ENCODE peak calls at places on chromosomes 12 and 14, in ten cellular contexts. X is GM23248; J is uterus; I is psoas muscle; K is endodermal cell; U is heart right ventricle; P is esophagus muscularis mucosa; G is SJSA1; F is CD8-positive, alpha-beta memory T cell; O is HCT116. N is an unnamed sample.

GRCh38 chr14:75280831-75281690 is 2.4 kb downstream of the FOS start:
- DNase-seq in O (no peak), F (peak; percentile 46), I (no peak), P (no peak), J (no peak), X (peak; percentile 50), U (no peak), G (no peak), K (peak; percentile 60), N (no peak)

GRCh38 chr12:120041386-120042231 is 52.6 kb downstream of the BICDL1 start:
- DNase-seq in U (no peak), F (peak; percentile 47), G (no peak), K (no peak), I (no peak), O (no peak), J (no peak), P (no peak), X (no peak), N (no peak)

GRCh38 chr12:89346741-89347324 is 5.5 kb downstream of the DUSP6 start:
- DNase-seq in F (no peak), X (peak; percentile 43), I (no peak), U (peak; percentile 71), K (peak; percentile 70), P (no peak), J (peak; percentile 51), G (no peak), O (peak; percentile 45), N (no peak)

GRCh38 chr12:101678081-101678480 is 19.4 kb upstream of the CHPT1 start:
- DNase-seq in J (no peak), U (no peak), K (no peak), I (no peak), G (no peak), P (no peak), X (no peak), F (no peak), O (no peak), N (no peak)

GRCh38 chr14:50272498-50272897 is 39.5 kb downstream of the L2HGDH start:
- DNase-seq in F (no peak), G (no peak), U (no peak), X (peak; percentile 0), O (no peak), J (no peak), P (no peak), I (no peak), K (no peak), N (no peak)

GRCh38 chr14:72075649-72076334 is 143.6 kb downstream of the RGS6 start:
- DNase-seq in G (no peak), K (peak; percentile 54), F (no peak), U (no peak), J (no peak), I (no peak), O (no peak), P (no peak), X (no peak), N (no peak)

GRCh38 chr12:10910380-10910779 is 1.0 kb upstream of the TAS2R13 start:
- DNase-seq in U (no peak), I (no peak), J (no peak), O (no peak), X (no peak), G (no peak), F (no peak), K (no peak), P (no peak), N (no peak)

GRCh38 chr12:123043536-123044001 is 63.1 kb downstream of the ARL6IP4 start:
- DNase-seq in O (peak; percentile 44), K (peak; percentile 92), J (peak; percentile 89), U (peak; percentile 82), F (peak; percentile 78), X (peak; percentile 96), I (peak; percentile 93), P (no peak), G (peak; percentile 77), N (peak; percentile 96)

GRCh38 chr14:88597601-88598000 is 34.8 kb downstream of the ZC3H14 start:
- DNase-seq in P (no peak), U (no peak), O (no peak), G (no peak), X (no peak), I (no peak), J (no peak), F (no peak), K (no peak), N (no peak)
- H3K36me3 ChIP-seq in P (peaks cover 99% of the 10 kb centered on the region), U (no peaks in the 10 kb centered on the region), O (peaks cover 43% of the 10 kb centered on the region), G (peaks cover 88% of the 10 kb centered on the region), X (peaks cover 47% of the 10 kb centered on the region), I (peaks cover 99% of the 10 kb centered on the region), J (no peaks in the 10 kb centered on the region), F (peaks cover 18% of the 10 kb centered on the region), K (peaks cover 89% of the 10 kb centered on the region), N (peaks cover 8% of the 10 kb centered on the region)

DNA sequence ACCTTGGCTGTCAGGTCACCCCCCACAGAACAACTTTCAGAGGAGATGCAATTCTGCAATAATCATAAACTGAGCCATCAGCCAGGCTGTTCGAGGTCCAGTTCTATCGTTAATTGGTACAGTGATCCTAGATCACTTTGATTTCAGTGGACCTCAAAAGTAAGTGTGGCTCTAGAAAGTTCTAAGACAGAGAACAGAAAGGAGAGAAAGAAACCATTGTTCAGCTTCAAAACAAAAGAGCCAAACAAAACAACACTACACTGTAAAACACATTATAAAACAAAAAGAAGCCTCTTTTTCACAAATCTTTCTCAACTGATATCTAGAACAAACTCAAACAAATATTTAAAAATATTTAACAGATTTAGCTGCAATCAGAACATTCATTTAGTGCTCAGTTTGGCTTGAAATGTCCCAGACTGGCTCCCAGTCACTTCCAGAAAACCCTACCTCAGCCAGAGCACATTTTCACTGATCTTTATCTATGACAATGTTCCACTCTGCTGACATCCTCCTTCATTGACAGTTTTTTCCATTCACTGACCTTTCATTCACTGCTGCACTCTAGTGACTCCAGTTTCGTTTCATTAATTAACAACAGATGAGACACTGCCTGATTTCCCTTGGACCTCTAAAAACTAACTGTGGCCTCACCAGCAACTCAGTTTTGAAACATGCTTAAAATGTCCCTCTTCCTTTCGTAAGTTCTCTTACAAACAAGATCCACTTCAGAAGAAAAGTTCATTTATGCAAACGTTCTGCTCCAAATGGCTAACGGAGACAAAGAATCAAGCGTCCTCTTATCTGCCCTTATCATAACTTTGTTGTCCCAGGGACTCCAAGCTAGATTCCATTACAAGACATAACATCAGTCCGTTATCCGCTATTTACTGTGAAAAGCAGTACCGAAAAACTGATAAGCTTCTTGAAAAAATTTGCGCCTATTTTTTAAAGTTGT is 56.8 kb downstream of the DUSP16 start:
- DNase-seq in I (no peak), P (no peak), K (no peak), G (peak; percentile 52), J (peak; percentile 30), F (no peak), O (no peak), X (peak; percentile 89), U (peak; percentile 20), N (no peak)
- H3K27ac ChIP-seq in I (peak overlapping the region; percentile 65), P (peak overlapping the region; percentile 60), K (peak overlapping the region; percentile 6), G (peak overlapping the region; percentile 32), J (peak overlapping the region; percentile 86), F (no peak overlapping the region), O (no peak overlapping the region), X (peak overlapping the region; percentile 94), U (peak overlapping the region; percentile 79), N (peak overlapping the region; percentile 39)

DNA sequence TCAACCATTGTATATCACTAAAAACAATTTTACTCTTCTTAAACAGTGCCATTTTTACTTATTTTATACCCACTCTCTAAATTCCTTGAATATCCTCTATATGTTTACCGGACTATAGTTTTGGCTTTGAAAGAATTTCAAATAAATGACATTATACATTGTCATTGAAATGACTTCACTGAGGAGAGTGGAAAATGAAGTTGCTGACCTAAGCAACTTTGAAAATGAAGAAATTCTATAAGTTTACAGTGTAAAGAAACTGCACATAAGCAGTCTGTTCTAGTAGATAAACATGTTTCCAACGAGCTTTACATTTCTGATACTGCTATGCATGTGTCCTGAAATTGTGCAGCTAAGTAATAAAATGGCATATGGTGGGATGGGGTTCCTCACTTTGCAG is 1094.0 kb downstream of the TMEM121 start:
- DNase-seq in U (no peak), K (no peak), I (no peak), F (no peak), O (no peak), J (no peak), X (no peak), G (no peak), P (no peak), N (no peak)
- H3K9me3 ChIP-seq in U (no peaks in the 10 kb centered on the region), K (peaks cover 92% of the 10 kb centered on the region), I (no peaks in the 10 kb centered on the region), F (no peaks in the 10 kb centered on the region), O (peaks cover 10% of the 10 kb centered on the region), J (no peaks in the 10 kb centered on the region), X (no peaks in the 10 kb centered on the region), G (no peaks in the 10 kb centered on the region), P (no peaks in the 10 kb centered on the region), N (peaks cover 1% of the 10 kb centered on the region)

GRCh38 chr12:109261939-109262338 is 47.1 kb downstream of the FOXN4 start:
- DNase-seq in K (no peak), J (no peak), P (no peak), I (no peak), U (no peak), G (no peak), F (no peak), X (no peak), O (no peak), N (no peak)
- H3K36me3 ChIP-seq in K (no peaks in the 10 kb centered on the region), J (no peaks in the 10 kb centered on the region), P (peaks cover 98% of the 10 kb centered on the region), I (peaks cover 98% of the 10 kb centered on the region), U (no peaks in the 10 kb centered on the region), G (no peaks in the 10 kb centered on the region), F (no peaks in the 10 kb centered on the region), X (no peaks in the 10 kb centered on the region), O (no peaks in the 10 kb centered on the region), N (peaks cover 8% of the 10 kb centered on the region)